ENCODE peak calls at places on chromosomes 13 and 19, in nine cellular contexts. J, R, A, T, K, M, Z, W and I are unnamed samples.

GRCh38 chr13:110376120-110376519 is 69.0 kb downstream of the COL4A2 start:
- DNase-seq in W (no peak), Z (no peak), R (no peak), J (no peak), K (no peak), T (no peak), M (no peak), A (no peak), I (no peak)

GRCh38 chr13:93635687-93636086 is 409.1 kb downstream of the GPC6 start:
- DNase-seq in R (no peak), W (peak), A (peak), Z (peak), J (no peak), T (peak), K (no peak), M (no peak), I (peak)

GRCh38 chr19:54388001-54388802 is 23.5 kb upstream of the LAIR1 start:
- DNase-seq in W (no peak), R (no peak), T (no peak), M (no peak), K (peak), J (no peak), A (no peak), Z (no peak), I (peak)

GRCh38 chr19:1261863-1262686 is 7.1 kb upstream of the CIRBP start:
- DNase-seq in M (peak), R (peak), A (no peak), J (peak), T (peak), Z (peak), W (no peak), K (peak), I (no peak)

GRCh38 chr19:56106993-56107392 is 14.1 kb downstream of the ZNF787 start:
- DNase-seq in T (no peak), J (no peak), R (no peak), K (no peak), Z (no peak), M (no peak), A (no peak), W (no peak), I (no peak)

GRCh38 chr13:46553886-46554855 is 1.2 kb downstream of the LRCH1 start:
- DNase-seq in W (no peak), K (peak), R (peak), M (peak), T (peak), A (no peak), Z (peak), J (peak), I (peak)

GRCh38 chr19:6088677-6089063 is 21.6 kb downstream of the RFX2 start:
- DNase-seq in J (no peak), K (no peak), T (peak), W (no peak), A (no peak), Z (no peak), R (no peak), M (no peak), I (no peak)

GRCh38 chr19:45939792-45940514 is 25.4 kb upstream of the NANOS2 start:
- DNase-seq in R (no peak), M (no peak), T (no peak), Z (no peak), K (no peak), J (no peak), A (no peak), W (no peak), I (peak)

GRCh38 chr19:44753932-44754742 is 5.6 kb downstream of the BCL3 start:
- DNase-seq in W (peak), Z (peak), J (peak), R (peak), T (peak), K (peak), A (no peak), M (peak), I (peak)

GRCh38 chr13:45432737-45433380 is 14.7 kb upstream of the SLC25A30 start:
- DNase-seq in K (no peak), W (no peak), A (no peak), R (no peak), T (no peak), M (no peak), Z (no peak), J (no peak), I (no peak)

GRCh38 chr19:18419195-18419698 is at the start of gene SSBP4:
- DNase-seq in M (peak), J (no peak), A (no peak), R (peak), K (peak), W (no peak), T (peak), Z (peak), I (peak)

GRCh38 chr13:99124695-99125334 is 75.8 kb upstream of the UBAC2 start:
- DNase-seq in A (no peak), J (no peak), T (peak), M (no peak), W (peak), R (no peak), K (no peak), Z (peak), I (peak)

GRCh38 chr19:41339936-41340335 is 13.8 kb downstream of the TGFB1 start:
- DNase-seq in K (no peak), M (no peak), J (no peak), Z (peak), W (no peak), A (no peak), T (peak), R (no peak), I (peak)

GRCh38 chr13:85473144-85473543 is 326.1 kb downstream of the SLITRK6 start:
- DNase-seq in A (no peak), J (no peak), M (no peak), K (no peak), W (no peak), T (no peak), Z (no peak), R (no peak), I (no peak)

GRCh38 chr13:114140909-114141255 is 8.5 kb upstream of the RASA3 start:
- DNase-seq in Z (no peak), J (no peak), M (no peak), T (no peak), R (no peak), K (no peak), W (no peak), A (no peak), I (no peak)

GRCh38 chr13:64529874-64530485 is 2700.2 kb downstream of the PCDH9 start:
- DNase-seq in A (no peak), Z (no peak), T (no peak), K (no peak), R (no peak), W (no peak), J (no peak), M (no peak), I (no peak)

GRCh38 chr13:102487330-102487729 is 85.5 kb upstream of the FGF14 start:
- DNase-seq in A (no peak), R (no peak), K (no peak), M (no peak), W (no peak), Z (no peak), J (no peak), T (no peak), I (no peak)

GRCh38 chr13:102484329-102484728 is 82.5 kb upstream of the FGF14 start:
- DNase-seq in Z (no peak), K (no peak), J (no peak), A (no peak), M (no peak), W (no peak), R (no peak), T (peak), I (peak)
- TF ChIP-seq CTCF in Z (no peak), K (no peak), J (no peak), A (peak), M (no peak), W (no peak), R (no peak), T (no peak), I (no peak)

GRCh38 chr19:36918090-36918489 is 2.0 kb downstream of the ZNF568 start:
- DNase-seq in Z (no peak), W (no peak), A (no peak), K (no peak), T (no peak), J (no peak), M (no peak), R (no peak), I (no peak)
- H3K4me3 ChIP-seq in Z (no peak), W (no peak), A (no peak), K (no peak), T (no peak), J (no peak), M (no peak), R (no peak), I (no peak)

GRCh38 chr19:37905936-37906867 is at the start of gene WDR87:
- DNase-seq in A (no peak), T (no peak), K (peak), J (no peak), R (peak), M (no peak), Z (peak), W (no peak), I (peak)

GRCh38 chr19:37909661-37910199 is 2.7 kb downstream of the SIPA1L3 start:
- DNase-seq in M (no peak), A (no peak), J (no peak), R (no peak), Z (no peak), K (no peak), W (no peak), T (no peak), I (no peak)

GRCh38 chr19:37903096-37903495 is 3.3 kb downstream of the WDR87 start:
- DNase-seq in M (no peak), Z (no peak), K (no peak), R (no peak), W (no peak), T (no peak), J (no peak), A (no peak), I (no peak)

GRCh38 chr19:37907735-37908066 is 693 bp downstream of the SIPA1L3 start:
- DNase-seq in M (no peak), J (no peak), Z (no peak), K (no peak), R (no peak), T (no peak), W (no peak), A (no peak), I (no peak)

DNA sequence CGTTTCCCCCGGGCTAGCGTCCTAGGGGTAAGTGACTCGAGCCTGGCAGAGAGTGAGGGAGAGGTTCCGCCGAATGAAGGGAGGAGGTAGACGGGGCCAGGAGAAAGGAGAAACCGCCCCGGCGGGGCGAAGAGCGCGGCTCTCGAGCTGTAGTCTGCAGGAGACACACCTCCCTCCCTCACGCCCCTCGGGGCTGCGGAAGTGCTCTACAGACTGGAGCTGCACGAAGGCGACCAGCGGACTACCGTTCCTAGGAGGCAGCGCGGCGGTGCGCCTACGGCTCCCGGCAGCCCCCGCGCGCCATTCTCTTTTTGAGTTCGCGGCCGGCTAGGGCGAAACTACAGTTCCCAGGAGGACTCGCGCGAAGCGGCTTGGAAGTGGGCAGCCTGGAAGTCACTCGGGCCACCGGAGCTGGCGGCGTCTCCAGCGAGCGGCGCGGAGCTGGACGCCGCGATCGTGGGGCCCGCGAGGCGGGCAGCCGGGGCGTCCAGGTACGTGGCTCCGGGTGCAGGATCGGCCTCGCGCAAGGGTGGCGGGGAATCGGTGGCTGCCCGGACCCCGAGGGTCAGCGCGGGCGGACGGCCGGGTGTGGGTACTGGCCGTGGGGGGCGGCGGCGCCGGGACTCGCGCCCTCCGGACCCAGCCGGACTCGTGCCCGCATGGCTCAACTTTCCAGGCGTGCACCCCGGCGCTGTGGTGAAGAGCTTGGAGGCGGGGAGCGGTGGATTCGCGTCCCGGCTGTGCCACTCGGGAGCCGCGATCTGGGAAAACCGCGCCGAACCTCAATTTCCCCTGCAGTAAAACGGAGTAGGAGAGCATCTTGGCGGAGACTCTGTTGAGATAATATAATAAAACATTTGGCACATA is at the start of gene SIPA1L3:
- DNase-seq in W (peak), Z (peak), K (peak), A (peak), T (peak), J (peak), R (peak), M (peak), I (peak)
- TF ChIP-seq CTCF in W (peak), Z (peak), K (no peak), A (peak), T (no peak), J (no peak), R (no peak), M (no peak), I (no peak)

GRCh38 chr13:106385669-106386068 is 149.8 kb downstream of the EFNB2 start:
- DNase-seq in J (no peak), R (no peak), M (no peak), A (no peak), T (no peak), W (no peak), Z (no peak), K (no peak), I (no peak)

GRCh38 chr13:106393776-106394175 is 141.7 kb downstream of the EFNB2 start:
- DNase-seq in T (no peak), Z (no peak), M (no peak), K (no peak), A (no peak), W (no peak), R (no peak), J (no peak), I (peak)

GRCh38 chr13:106390360-106390759 is 145.1 kb downstream of the EFNB2 start:
- DNase-seq in K (no peak), Z (no peak), J (no peak), T (no peak), M (no peak), A (no peak), W (no peak), R (no peak), I (no peak)

GRCh38 chr13:106391271-106391670 is 144.2 kb downstream of the EFNB2 start:
- DNase-seq in T (no peak), J (no peak), K (no peak), Z (no peak), M (no peak), R (no peak), A (no peak), W (no peak), I (no peak)
- H3K4me3 ChIP-seq in T (no peak), J (no peak), K (no peak), Z (no peak), M (no peak), R (no peak), A (no peak), W (no peak), I (no peak)

GRCh38 chr13:27770809-27771208 is 21.5 kb upstream of the GSX1 start:
- DNase-seq in T (no peak), K (no peak), R (no peak), W (no peak), Z (peak), J (no peak), M (no peak), A (no peak), I (peak)
- TF ChIP-seq CTCF in T (peak), K (no peak), R (no peak), W (peak), Z (peak), J (no peak), M (no peak), A (peak), I (peak)